ENCODE peak calls at places on chromosomes 3 and 15, in eight cellular contexts. K is Peyer's patch, A is ovary, B is tibial nerve, U is HepG2, G is K562, X is stomach, Y is IMR-90. M is an unnamed sample.

GRCh38 chr15:40899536-40900207 is 5.4 kb downstream of the VPS18 start:
- DNase-seq in K (no peak), A (no peak), B (no peak), U (no peak), G (no peak), X (no peak), Y (no peak), M (no peak)

GRCh38 chr15:80779658-80780415 is 667 bp downstream of the CEMIP start:
- DNase-seq in K (no peak), A (peak; percentile 40), B (no peak), U (peak; percentile 25), G (no peak), X (no peak), Y (peak; percentile 43), M (no peak)

GRCh38 chr15:70356062-70356860 is 258.5 kb upstream of the TLE3 start:
- DNase-seq in K (no peak), A (no peak), B (peak; percentile 3), U (no peak), G (no peak), X (peak; percentile 59), Y (no peak), M (no peak)

GRCh38 chr3:133659806-133660205 is 1.9 kb downstream of the TOPBP1 start:
- DNase-seq in K (no peak), A (no peak), B (no peak), U (no peak), G (no peak), X (no peak), Y (no peak), M (no peak)

GRCh38 chr15:88177451-88177850 is 79.1 kb downstream of the NTRK3 start:
- DNase-seq in K (no peak), A (no peak), B (no peak), U (no peak), G (no peak), X (no peak), Y (no peak), M (no peak)

GRCh38 chr3:128521715-128522114 is 28.7 kb upstream of the GATA2 start:
- DNase-seq in K (no peak), A (no peak), B (no peak), U (no peak), G (no peak), X (no peak), Y (no peak), M (peak; percentile 15)

GRCh38 chr15:40567111-40567510 is 2.0 kb upstream of the RPUSD2 start:
- DNase-seq in K (no peak), A (no peak), B (no peak), U (peak; percentile 58), G (peak; percentile 24), X (no peak), Y (no peak), M (no peak)

GRCh38 chr3:44962606-44963393 is 13.2 kb downstream of the ZDHHC3 start:
- DNase-seq in K (no peak), A (no peak), B (no peak), U (no peak), G (no peak), X (no peak), Y (peak; percentile 63), M (no peak)

GRCh38 chr15:40439461-40440299 is 1.1 kb upstream of the BAHD1 start:
- DNase-seq in K (peak; percentile 65), A (peak; percentile 77), B (no peak), U (peak; percentile 34), G (peak; percentile 69), X (peak; percentile 47), Y (peak; percentile 26), M (no peak)

GRCh38 chr3:152199069-152199838 is 69.5 kb upstream of the MBNL1 start:
- DNase-seq in K (no peak), A (no peak), B (no peak), U (no peak), G (no peak), X (no peak), Y (no peak), M (no peak)

GRCh38 chr3:17003457-17003856 is 118.7 kb downstream of the PLCL2 start:
- DNase-seq in K (no peak), A (no peak), B (no peak), U (no peak), G (no peak), X (no peak), Y (no peak), M (no peak)

GRCh38 chr3:186141776-186142175 is 32.9 kb upstream of the ETV5 start:
- DNase-seq in K (no peak), A (no peak), B (no peak), U (no peak), G (no peak), X (no peak), Y (no peak), M (no peak)

GRCh38 chr15:37204698-37205097 is 104.3 kb upstream of the MEIS2 start:
- DNase-seq in K (no peak), A (no peak), B (no peak), U (no peak), G (no peak), X (no peak), Y (no peak), M (no peak)

GRCh38 chr3:194351080-194351672 is at the start of gene CPN2:
- DNase-seq in K (no peak), A (no peak), B (no peak), U (peak; percentile 77), G (no peak), X (no peak), Y (no peak), M (no peak)

GRCh38 chr3:38266810-38267209 is 1.2 kb downstream of the SLC22A13 start:
- DNase-seq in K (no peak), A (no peak), B (no peak), U (no peak), G (no peak), X (no peak), Y (no peak), M (no peak)

GRCh38 chr3:33456756-33457155 is 16.6 kb upstream of the UBP1 start:
- DNase-seq in K (no peak), A (no peak), B (no peak), U (no peak), G (no peak), X (no peak), Y (no peak), M (no peak)

GRCh38 chr3:33447958-33448357 is 7.8 kb upstream of the UBP1 start:
- DNase-seq in K (no peak), A (no peak), B (no peak), U (no peak), G (no peak), X (no peak), Y (no peak), M (no peak)

DNA sequence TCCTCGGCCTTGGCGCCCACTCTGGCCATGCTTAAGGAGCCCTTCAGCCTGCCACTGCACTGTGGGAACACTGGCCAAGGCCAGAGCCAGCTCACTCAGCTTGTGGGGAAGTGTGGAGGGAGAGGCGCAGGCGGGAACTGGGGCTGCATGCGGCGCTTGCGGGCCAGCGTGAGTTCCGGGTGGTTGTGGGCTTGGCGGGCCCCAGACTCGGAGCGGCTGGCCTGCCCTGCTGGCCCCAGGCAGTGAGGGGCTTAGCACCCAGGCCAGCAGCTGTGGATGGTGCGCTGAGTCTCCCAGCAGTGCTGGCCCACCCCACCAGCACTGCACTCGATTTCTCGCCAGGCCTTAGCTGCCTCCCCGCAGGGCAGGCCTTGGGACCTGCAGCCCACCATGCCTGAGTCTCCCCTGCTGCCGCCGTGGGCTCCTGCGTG is 13.1 kb upstream of the UBP1 start:
- DNase-seq in K (no peak), A (no peak), B (no peak), U (no peak), G (no peak), X (no peak), Y (no peak), M (no peak)
- H3K4me3 ChIP-seq in K (no peak overlapping the region), A (no peak overlapping the region), B (no peak overlapping the region), U (no peak overlapping the region), G (no peak overlapping the region), X (no peak overlapping the region), Y (no peak overlapping the region), M (no peak overlapping the region)

DNA sequence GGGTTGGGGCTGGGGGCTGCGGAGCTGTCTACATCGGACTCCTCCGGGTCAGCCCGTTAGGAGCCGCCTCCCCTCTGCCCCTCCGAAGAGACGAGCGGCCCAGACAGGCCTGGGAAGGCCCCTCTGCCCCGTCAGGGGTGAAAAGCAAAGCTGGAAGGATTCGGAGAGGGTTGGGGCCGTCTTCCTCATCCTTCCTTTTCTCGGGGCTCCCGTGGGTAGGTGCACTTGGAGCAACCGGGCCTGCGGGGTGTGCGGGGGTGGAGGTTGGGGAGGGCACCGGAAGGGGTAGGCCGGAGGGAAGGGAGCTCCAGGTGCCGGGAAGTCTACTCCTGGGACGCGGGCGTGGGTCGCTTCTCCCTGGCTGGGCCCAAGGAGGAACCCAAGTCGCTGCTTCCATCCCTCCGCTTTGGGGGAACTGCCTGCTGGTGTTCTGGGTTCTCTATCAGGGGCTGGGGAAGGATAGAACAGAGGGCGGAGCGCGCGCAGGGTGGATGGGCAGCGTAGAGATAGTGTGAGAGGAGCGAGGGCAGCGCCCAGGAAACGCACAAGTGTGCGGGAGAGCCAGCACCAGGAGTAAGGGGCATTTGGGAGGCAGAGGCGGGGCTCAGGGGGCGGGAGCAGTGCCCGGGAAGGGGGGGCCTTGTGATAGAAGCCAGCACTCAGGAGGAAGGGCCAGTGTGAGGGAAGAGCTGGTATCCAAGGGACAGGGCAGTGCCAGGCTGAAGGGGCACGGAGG is 590 bp downstream of the POLR2H start:
- DNase-seq in K (peak; percentile 84), A (no peak), B (peak; percentile 64), U (no peak), G (peak; percentile 73), X (peak; percentile 66), Y (peak; percentile 38), M (peak; percentile 94)
- TF ChIP-seq POLR2A in K (peak; percentile 69), A (no peak), B (no peak), U (peak; percentile 74), G (no peak), X (no peak), Y (no peak), M (no peak)

GRCh38 chr3:98985406-98985805 is 83.9 kb upstream of the DCBLD2 start:
- DNase-seq in K (no peak), A (no peak), B (no peak), U (no peak), G (no peak), X (no peak), Y (no peak), M (no peak)
- TF ChIP-seq CTCF in K (no peak), A (no peak), B (no peak), U (no peak), G (no peak), X (no peak), Y (peak; percentile 24), M (no peak)

DNA sequence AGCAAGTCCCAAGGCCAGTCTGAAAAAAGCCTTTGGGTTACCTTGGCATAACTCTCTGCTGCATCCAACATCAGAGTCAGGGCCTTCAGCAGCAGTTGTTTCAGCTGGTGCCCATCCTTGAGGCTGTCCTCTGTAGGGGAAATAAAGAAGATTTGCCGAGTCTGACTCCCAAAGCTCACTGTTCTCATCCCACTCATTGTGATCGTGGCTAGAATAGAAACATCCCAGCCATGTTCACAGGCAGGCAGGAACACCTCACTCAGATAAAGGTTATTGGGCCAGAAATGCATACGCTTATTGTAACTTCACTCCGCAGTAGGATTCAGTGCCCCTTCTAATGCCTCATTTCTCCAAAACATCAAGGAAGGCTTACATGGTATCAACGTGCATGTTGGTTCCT is 29.2 kb downstream of the EIF3J start:
- DNase-seq in K (no peak), A (no peak), B (no peak), U (no peak), G (no peak), X (no peak), Y (no peak), M (no peak)
- H3K4me3 ChIP-seq in K (no peak overlapping the region), A (no peak overlapping the region), B (no peak overlapping the region), U (no peak overlapping the region), G (no peak overlapping the region), X (no peak overlapping the region), Y (no peak overlapping the region), M (no peak overlapping the region)

M was measured in lower leg skin.